ENCODE peak calls at places on chromosomes 7 and 10, in five cellular contexts. N is HepG2, Y is HCT116, D is Panc1, A is A549. I is an unnamed sample.

GRCh38 chr7:47724335-47724982 is 142.5 kb upstream of the TNS3 start:
- DNase-seq in N (peak; percentile 83), Y (no peak), D (no peak), A (no peak), I (peak; percentile 53)

GRCh38 chr10:119341236-119342016 is 134.1 kb downstream of the GRK5 start:
- DNase-seq in N (peak; percentile 72), Y (no peak), D (no peak), A (peak; percentile 51), I (no peak)

GRCh38 chr10:133133471-133134231 is 26.4 kb upstream of the KNDC1 start:
- DNase-seq in N (no peak), Y (no peak), D (no peak), A (no peak), I (no peak)

GRCh38 chr10:28533571-28534304 is 820 bp downstream of the WAC start:
- DNase-seq in N (peak; percentile 13), Y (no peak), D (no peak), A (peak; percentile 46), I (peak; percentile 72)

GRCh38 chr7:17632401-17632800 is 307.9 kb downstream of the SNX13 start:
- DNase-seq in N (no peak), Y (no peak), D (no peak), A (no peak), I (no peak)

GRCh38 chr7:84083846-84084245 is 110.7 kb downstream of the SEMA3A start:
- DNase-seq in N (no peak), Y (no peak), D (no peak), A (no peak), I (no peak)

GRCh38 chr10:60951272-60951724 is 7.3 kb upstream of the RHOBTB1 start:
- DNase-seq in N (no peak), Y (no peak), D (peak; percentile 87), A (no peak), I (no peak)

GRCh38 chr10:42879380-42880254 is 97.0 kb downstream of the BMS1 start:
- DNase-seq in N (no peak), Y (no peak), D (no peak), A (no peak), I (peak; percentile 11)

GRCh38 chr7:47026733-47027450 is 555.0 kb downstream of the TNS3 start:
- DNase-seq in N (no peak), Y (no peak), D (no peak), A (no peak), I (no peak)

GRCh38 chr10:49613160-49613881 is 516 bp upstream of the CHAT start:
- DNase-seq in N (no peak), Y (no peak), D (no peak), A (no peak), I (peak; percentile 36)

GRCh38 chr10:119456435-119456810 is 86.1 kb downstream of the RGS10 start:
- DNase-seq in N (no peak), Y (no peak), D (no peak), A (no peak), I (no peak)

GRCh38 chr10:122376364-122376961 is 2.0 kb downstream of the PLEKHA1 start:
- DNase-seq in N (no peak), Y (no peak), D (no peak), A (no peak), I (no peak)

GRCh38 chr10:101574354-101574753 is 13.7 kb downstream of the POLL start:
- DNase-seq in N (no peak), Y (no peak), D (no peak), A (no peak), I (no peak)

GRCh38 chr7:25454562-25455031 is 226.3 kb upstream of the NPVF start:
- DNase-seq in N (no peak), Y (no peak), D (no peak), A (no peak), I (no peak)

GRCh38 chr10:125329056-125329455 is 168.7 kb upstream of the CTBP2 start:
- DNase-seq in N (no peak), Y (no peak), D (no peak), A (no peak), I (no peak)

GRCh38 chr10:93383562-93383981 is 98.6 kb downstream of the MYOF start:
- DNase-seq in N (no peak), Y (no peak), D (no peak), A (no peak), I (no peak)

GRCh38 chr7:139776486-139777303 is 1.1 kb downstream of the HIPK2 start:
- DNase-seq in N (peak; percentile 39), Y (no peak), D (no peak), A (peak; percentile 52), I (peak; percentile 53)

GRCh38 chr10:57142925-57143576 is 782.0 kb upstream of the ZWINT start:
- DNase-seq in N (no peak), Y (no peak), D (no peak), A (no peak), I (peak; percentile 91)

GRCh38 chr7:2112261-2113203 is 120.2 kb downstream of the MAD1L1 start:
- DNase-seq in N (no peak), Y (no peak), D (no peak), A (no peak), I (no peak)

GRCh38 chr10:62818426-62819011 is 2.4 kb upstream of the EGR2 start:
- DNase-seq in N (no peak), Y (no peak), D (no peak), A (no peak), I (peak; percentile 73)

GRCh38 chr7:128833939-128834310 is 3.7 kb downstream of the FLNC start:
- DNase-seq in N (no peak), Y (no peak), D (no peak), A (no peak), I (no peak)

GRCh38 chr7:100171087-100171681 is 2.8 kb upstream of the GAL3ST4 start:
- DNase-seq in N (no peak), Y (no peak), D (no peak), A (no peak), I (peak; percentile 86)

GRCh38 chr10:131726460-131726861 is 174.3 kb upstream of the PPP2R2D start:
- DNase-seq in N (peak; percentile 24), Y (no peak), D (no peak), A (no peak), I (peak; percentile 65)

GRCh38 chr7:6536899-6537298 is 14.4 kb downstream of the GRID2IP start:
- DNase-seq in N (no peak), Y (no peak), D (no peak), A (no peak), I (peak; percentile 94)

GRCh38 chr10:129825221-129825620 is 138.9 kb downstream of the EBF3 start:
- DNase-seq in N (no peak), Y (no peak), D (no peak), A (no peak), I (no peak)

GRCh38 chr10:113019692-113020424 is 69.8 kb downstream of the TCF7L2 start:
- DNase-seq in N (peak; percentile 81), Y (no peak), D (no peak), A (no peak), I (no peak)

GRCh38 chr10:77268721-77269120 is 368.9 kb downstream of the KCNMA1 start:
- DNase-seq in N (no peak), Y (no peak), D (no peak), A (no peak), I (no peak)

GRCh38 chr7:130131964-130132875 is 61.9 kb downstream of the KLHDC10 start:
- DNase-seq in N (no peak), Y (no peak), D (no peak), A (no peak), I (no peak)

GRCh38 chr7:36591643-36592042 is 132.7 kb downstream of the AOAH start:
- DNase-seq in N (no peak), Y (no peak), D (no peak), A (no peak), I (no peak)

GRCh38 chr7:36597099-36597773 is 127.1 kb downstream of the AOAH start:
- DNase-seq in N (no peak), Y (no peak), D (no peak), A (no peak), I (no peak)

GRCh38 chr7:36598056-36598675 is 126.1 kb downstream of the AOAH start:
- DNase-seq in N (no peak), Y (no peak), D (no peak), A (no peak), I (no peak)

GRCh38 chr7:36589391-36589790 is 134.9 kb downstream of the AOAH start:
- DNase-seq in N (no peak), Y (no peak), D (no peak), A (no peak), I (no peak)

DNA sequence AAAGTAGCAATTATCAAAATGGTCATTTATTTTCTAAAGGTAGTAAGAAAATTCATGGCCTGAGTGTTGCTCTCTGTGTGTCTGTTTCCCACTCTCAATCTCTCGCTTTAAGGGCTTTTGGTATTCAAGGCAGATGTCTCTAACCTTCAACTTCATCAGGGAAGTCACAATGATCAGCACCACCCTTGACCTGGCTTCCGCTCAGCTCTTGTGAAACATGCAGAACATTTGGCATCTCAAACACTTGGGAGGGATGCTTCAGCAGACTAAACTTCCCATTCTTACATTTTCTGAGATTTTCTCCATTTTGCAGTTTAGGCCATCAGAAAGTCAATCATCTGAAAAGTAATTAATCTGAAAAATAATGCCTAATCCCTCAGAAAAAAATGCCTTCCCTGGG is 129.8 kb downstream of the AOAH start:
- DNase-seq in N (no peak), Y (no peak), D (no peak), A (no peak), I (no peak)
- TF ChIP-seq REST in N (no peak), Y (no peak), D (no peak), A (no peak), I (no peak)

DNA sequence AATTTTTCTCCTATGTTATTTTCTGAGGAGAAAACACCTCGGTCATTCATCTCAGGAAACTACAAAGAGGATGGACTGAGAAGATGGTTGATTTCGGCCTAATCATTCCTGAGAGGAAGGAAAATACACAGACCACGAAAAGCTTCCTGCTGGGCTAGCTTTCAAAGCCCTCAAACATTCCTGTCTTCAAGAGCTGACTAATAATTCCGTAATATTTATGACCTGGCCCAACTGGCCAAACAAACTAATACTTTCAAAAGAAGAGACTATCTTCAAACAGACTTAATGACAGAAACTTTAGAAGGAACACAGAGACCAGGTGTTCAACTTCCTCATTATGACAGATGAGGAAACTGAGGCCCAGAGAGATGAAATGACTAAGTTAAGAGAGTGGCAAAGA is 215.1 kb upstream of the FRMD4A start:
- DNase-seq in N (no peak), Y (no peak), D (no peak), A (no peak), I (no peak)
- TF ChIP-seq REST in N (no peak), Y (no peak), D (no peak), A (no peak), I (no peak)

DNA sequence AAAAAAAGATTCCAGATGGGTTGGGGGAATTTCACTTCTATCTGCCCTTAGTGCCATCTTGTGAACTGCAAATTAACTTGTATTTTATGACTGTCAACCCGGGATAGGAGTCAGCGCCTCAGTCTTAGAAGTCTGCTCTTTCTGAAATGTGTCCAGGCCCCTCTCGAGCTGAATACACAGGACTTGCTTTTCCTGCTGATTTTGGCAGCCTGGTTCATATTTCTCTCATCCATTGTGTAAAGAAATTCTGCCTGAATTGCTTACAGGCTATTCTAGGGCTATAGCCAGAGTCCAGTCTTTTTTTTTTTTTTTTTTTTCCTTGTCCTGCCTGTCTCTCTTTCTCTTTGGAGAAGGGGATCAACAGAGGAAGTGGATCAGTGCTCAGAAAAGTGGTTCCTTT is 24.6 kb downstream of the GATA3 start:
- DNase-seq in N (no peak), Y (no peak), D (no peak), A (no peak), I (no peak)
- TF ChIP-seq REST in N (no peak), Y (no peak), D (no peak), A (no peak), I (no peak)

DNA sequence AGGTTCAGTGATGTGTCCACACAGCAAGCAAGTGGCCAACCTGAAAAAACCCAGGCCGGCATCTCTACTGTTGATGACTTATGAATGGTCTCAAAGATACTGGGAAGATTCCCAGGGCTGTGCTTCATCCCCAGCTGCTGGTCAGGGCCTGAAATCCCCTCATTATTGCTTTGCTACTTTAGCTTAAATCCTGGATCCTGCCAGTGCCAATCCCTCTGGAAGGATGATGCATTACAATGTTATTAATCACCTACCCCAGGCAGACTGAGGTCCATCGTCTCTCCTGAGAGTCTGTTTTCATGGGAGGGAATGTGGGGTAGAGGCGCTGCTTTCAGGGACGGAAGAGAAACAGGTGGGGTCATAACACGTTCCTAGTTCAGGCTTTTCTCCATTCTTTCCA is 371.6 kb downstream of the RPS24 start:
- DNase-seq in N (no peak), Y (no peak), D (no peak), A (no peak), I (no peak)
- TF ChIP-seq REST in N (no peak), Y (no peak), D (no peak), A (no peak), I (no peak)

I was measured in GM23338.